ENCODE peak calls at places on chromosome 3, in eight cellular contexts. I, Q, W, S, O, Y, J and F are unnamed samples.

GRCh38 chr3:187748050-187748481 is 2.8 kb upstream of the BCL6 start:
- DNase-seq in O (peak), S (peak), Y (peak), J (peak), Q (peak), W (peak), I (no peak), F (peak)

GRCh38 chr3:37768107-37768809 is 93.4 kb upstream of the CTDSPL start:
- DNase-seq in S (no peak), Y (no peak), I (peak), J (no peak), W (peak), O (no peak), Q (no peak), F (peak)

GRCh38 chr3:144039661-144040060 is 68.0 kb downstream of the DIPK2A start:
- DNase-seq in J (no peak), W (no peak), O (no peak), I (no peak), S (peak), Y (no peak), Q (no peak), F (no peak)

GRCh38 chr3:128068156-128068620 is 16.0 kb downstream of the SEC61A1 start:
- DNase-seq in J (no peak), W (peak), Y (no peak), Q (no peak), I (no peak), O (peak), S (peak), F (no peak)

GRCh38 chr3:47469616-47470015 is 6.1 kb downstream of the SCAP start:
- DNase-seq in Q (no peak), Y (no peak), S (no peak), W (no peak), I (no peak), J (no peak), O (no peak), F (no peak)

GRCh38 chr3:10334461-10334860 is 13.5 kb upstream of the SEC13 start:
- DNase-seq in Q (no peak), W (peak), Y (peak), S (peak), I (no peak), O (peak), J (no peak), F (no peak)

GRCh38 chr3:49656541-49657112 is 17.5 kb upstream of the APEH start:
- DNase-seq in Q (no peak), I (no peak), Y (no peak), S (peak), O (no peak), W (peak), J (no peak), F (no peak)

GRCh38 chr3:113221703-113222257 is 10.4 kb downstream of the BOC start:
- DNase-seq in I (no peak), W (no peak), O (no peak), Q (no peak), Y (no peak), S (no peak), J (no peak), F (no peak)

GRCh38 chr3:135869439-135870105 is 96.0 kb upstream of the PPP2R3A start:
- DNase-seq in O (no peak), Y (no peak), Q (no peak), S (peak), J (no peak), W (no peak), I (no peak), F (no peak)

GRCh38 chr3:74614133-74614967 is at the start of gene CNTN3:
- DNase-seq in I (no peak), J (no peak), S (no peak), W (no peak), Q (no peak), O (peak), Y (peak), F (peak)